ENCODE peak calls at places on chromosomes 5 and 9, in four cellular contexts. V is fibroblast of the conjunctiva; L is activated naive CD8-positive, alpha-beta T cell treated with anti-CD3 and anti-CD28 coated beads for 36 hours; D is NCI-H460. Q is an unnamed sample.

GRCh38 chr5:8897316-8897715 is 648.6 kb downstream of the SEMA5A start:
- DNase-seq in D (no peak), L (no peak), V (no peak), Q (no peak)

GRCh38 chr9:130518943-130519772 is 60.2 kb upstream of the FUBP3 start:
- DNase-seq in L (no peak), D (no peak), V (no peak), Q (no peak)

GRCh38 chr5:44605926-44606325 is 202.8 kb upstream of the MRPS30 start:
- DNase-seq in D (no peak), L (no peak), V (no peak), Q (no peak)

GRCh38 chr9:134855231-134855899 is 25.2 kb upstream of the FCN2 start:
- DNase-seq in L (no peak), V (no peak), D (no peak), Q (no peak)

GRCh38 chr5:72248352-72249032 is 71.5 kb downstream of the MRPS27 start:
- DNase-seq in L (no peak), V (peak), D (peak), Q (no peak)

GRCh38 chr9:113602126-113603119 is 138.9 kb downstream of the RGS3 start:
- DNase-seq in L (peak), D (peak), V (peak), Q (no peak)

GRCh38 chr5:88674262-88675158 is 208.5 kb downstream of the MEF2C start:
- DNase-seq in L (peak), D (peak), V (no peak), Q (no peak)

GRCh38 chr5:171639966-171640365 is 145.7 kb upstream of the SMIM23 start:
- DNase-seq in L (no peak), D (no peak), V (no peak), Q (peak)

GRCh38 chr5:54309237-54309636 is 1.1 kb downstream of the ARL15 start:
- DNase-seq in D (no peak), L (no peak), V (no peak), Q (no peak)

GRCh38 chr5:55856511-55857246 is 5.5 kb downstream of the IL31RA start:
- DNase-seq in D (no peak), V (no peak), L (no peak), Q (no peak)

GRCh38 chr5:107997338-107997979 is 326.7 kb upstream of the EFNA5 start:
- DNase-seq in V (no peak), L (no peak), D (no peak), Q (no peak)

GRCh38 chr9:136143215-136144001 is 24.7 kb upstream of the TMEM250 start:
- DNase-seq in L (no peak), V (no peak), D (peak), Q (no peak)

GRCh38 chr9:9820411-9820810 is 792.4 kb downstream of the PTPRD start:
- DNase-seq in L (no peak), V (no peak), D (no peak), Q (no peak)

GRCh38 chr5:92267830-92268229 is 884.7 kb upstream of the ARRDC3 start:
- DNase-seq in V (no peak), L (no peak), D (no peak), Q (no peak)

GRCh38 chr5:37882636-37883035 is 42.8 kb upstream of the GDNF start:
- DNase-seq in V (no peak), D (no peak), L (no peak), Q (peak)

GRCh38 chr5:74272831-74273545 is 367.5 kb downstream of the ENC1 start:
- DNase-seq in L (no peak), D (no peak), V (no peak), Q (no peak)

GRCh38 chr5:86330736-86331135 is 287.0 kb upstream of the COX7C start:
- DNase-seq in L (no peak), V (no peak), D (no peak), Q (no peak)

GRCh38 chr9:35364817-35365585 is 124.9 kb upstream of the RUSC2 start:
- DNase-seq in L (no peak), V (no peak), D (no peak), Q (no peak)

GRCh38 chr5:95644351-95645042 is 2.1 kb upstream of the RFESD start:
- DNase-seq in L (peak), D (peak), V (no peak), Q (no peak)

GRCh38 chr9:21682981-21683380 is 119.5 kb upstream of the MTAP start:
- DNase-seq in L (no peak), D (no peak), V (peak), Q (no peak)

GRCh38 chr9:127664678-127665507 is 41.9 kb upstream of the CFAP157 start:
- DNase-seq in L (no peak), V (peak), D (no peak), Q (no peak)

GRCh38 chr5:124365491-124365890 is 380.9 kb downstream of the ZNF608 start:
- DNase-seq in D (no peak), L (no peak), V (no peak), Q (no peak)